ENCODE peak calls at places on chromosomes 13 and 19, in nine cellular contexts. D is AG04449; Q is osteocyte; B is CD8-positive, alpha-beta T cell; C is pancreas; N is foreskin keratinocyte; V is cardiac fibroblast; O is colonic mucosa; X is RWPE1. M is an unnamed sample.

GRCh38 chr19:610071-610800 is 20.6 kb downstream of the HCN2 start:
- DNase-seq in D (no peak), Q (no peak), B (no peak), C (no peak), N (no peak), V (no peak), O (no peak), X (no peak), M (no peak)

GRCh38 chr19:30606114-30607050 is 234.2 kb downstream of the ZNF536 start:
- DNase-seq in D (no peak), Q (peak; percentile 65), B (no peak), C (no peak), N (no peak), V (no peak), O (no peak), X (no peak), M (no peak)

GRCh38 chr19:58572026-58572817 is 913 bp downstream of the MZF1 start:
- DNase-seq in D (no peak), Q (no peak), B (no peak), C (no peak), N (no peak), V (no peak), O (no peak), X (no peak), M (no peak)

GRCh38 chr19:2775556-2776430 is 7.3 kb downstream of the SGTA start:
- DNase-seq in D (no peak), Q (no peak), B (peak; percentile 33), C (no peak), N (no peak), V (peak; percentile 39), O (peak; percentile 45), X (no peak), M (no peak)

GRCh38 chr19:35085947-35086346 is 29.7 kb upstream of the FXYD3 start:
- DNase-seq in D (no peak), Q (no peak), B (no peak), C (no peak), N (no peak), V (no peak), O (no peak), X (no peak), M (no peak)

GRCh38 chr19:46404039-46404883 is 9.1 kb downstream of the CCDC8 start:
- DNase-seq in D (no peak), Q (no peak), B (no peak), C (peak; percentile 85), N (peak; percentile 35), V (peak; percentile 61), O (peak; percentile 82), X (no peak), M (no peak)

GRCh38 chr13:41580345-41580744 is 123.0 kb downstream of the RGCC start:
- DNase-seq in D (no peak), Q (no peak), B (no peak), C (no peak), N (no peak), V (no peak), O (no peak), X (no peak), M (no peak)

GRCh38 chr19:42301646-42302204 is at the start of gene PRR19:
- DNase-seq in D (no peak), Q (no peak), B (no peak), C (no peak), N (peak; percentile 18), V (no peak), O (peak; percentile 61), X (no peak), M (no peak)

GRCh38 chr13:44818016-44818415 is 171.3 kb downstream of the NUFIP1 start:
- DNase-seq in D (no peak), Q (no peak), B (no peak), C (no peak), N (no peak), V (no peak), O (no peak), X (no peak), M (no peak)

GRCh38 chr19:35031072-35031881 is 1.0 kb downstream of the SCN1B start:
- DNase-seq in D (no peak), Q (no peak), B (no peak), C (no peak), N (no peak), V (peak; percentile 30), O (no peak), X (no peak), M (no peak)

GRCh38 chr13:30752201-30752797 is 17.0 kb downstream of the ALOX5AP start:
- DNase-seq in D (no peak), Q (no peak), B (no peak), C (no peak), N (no peak), V (peak; percentile 58), O (no peak), X (no peak), M (no peak)

GRCh38 chr13:42968906-42969305 is 23.1 kb downstream of the EPSTI1 start:
- DNase-seq in D (no peak), Q (no peak), B (no peak), C (peak; percentile 39), N (peak; percentile 66), V (no peak), O (peak; percentile 87), X (no peak), M (no peak)

GRCh38 chr19:7841751-7842660 is 12.0 kb downstream of the EVI5L start:
- DNase-seq in D (no peak), Q (no peak), B (no peak), C (no peak), N (no peak), V (no peak), O (no peak), X (no peak), M (no peak)

DNA sequence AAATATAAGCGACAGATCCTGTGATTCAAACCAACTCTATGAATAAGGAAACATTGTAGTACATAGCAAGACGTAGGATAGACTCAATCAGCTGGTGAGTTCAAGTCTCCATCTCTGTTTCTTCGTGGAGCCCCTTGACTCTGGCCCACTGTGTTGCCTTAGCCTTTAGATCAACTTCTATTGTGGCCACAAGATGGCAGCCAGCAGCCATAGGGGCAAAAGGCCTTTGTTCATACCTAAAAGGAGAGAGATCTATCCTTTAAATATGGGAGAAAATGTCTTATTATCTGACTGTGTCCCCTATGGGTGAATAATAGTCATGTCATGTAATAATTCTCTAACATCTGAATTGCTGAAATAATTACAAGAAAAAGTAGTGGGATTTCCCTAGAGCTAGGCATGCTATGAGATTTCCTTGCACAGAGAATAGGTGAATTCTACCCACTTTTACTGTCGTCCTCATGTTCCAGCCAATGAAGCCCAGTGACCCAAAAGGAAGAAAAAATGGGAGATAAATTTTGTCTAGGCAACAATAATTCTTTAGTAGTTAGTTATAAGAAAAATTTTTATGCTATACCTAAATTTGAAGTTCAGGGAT is 129.4 kb downstream of the PCDH20 start:
- DNase-seq in D (no peak), Q (no peak), B (no peak), C (no peak), N (peak; percentile 24), V (no peak), O (no peak), X (no peak), M (peak; percentile 45)
- TF ChIP-seq CTCF in D (no peak), Q (peak; percentile 12), B (no peak), C (no peak), N (peak; percentile 41), V (no peak), O (no peak), X (no peak), M (no peak)

DNA sequence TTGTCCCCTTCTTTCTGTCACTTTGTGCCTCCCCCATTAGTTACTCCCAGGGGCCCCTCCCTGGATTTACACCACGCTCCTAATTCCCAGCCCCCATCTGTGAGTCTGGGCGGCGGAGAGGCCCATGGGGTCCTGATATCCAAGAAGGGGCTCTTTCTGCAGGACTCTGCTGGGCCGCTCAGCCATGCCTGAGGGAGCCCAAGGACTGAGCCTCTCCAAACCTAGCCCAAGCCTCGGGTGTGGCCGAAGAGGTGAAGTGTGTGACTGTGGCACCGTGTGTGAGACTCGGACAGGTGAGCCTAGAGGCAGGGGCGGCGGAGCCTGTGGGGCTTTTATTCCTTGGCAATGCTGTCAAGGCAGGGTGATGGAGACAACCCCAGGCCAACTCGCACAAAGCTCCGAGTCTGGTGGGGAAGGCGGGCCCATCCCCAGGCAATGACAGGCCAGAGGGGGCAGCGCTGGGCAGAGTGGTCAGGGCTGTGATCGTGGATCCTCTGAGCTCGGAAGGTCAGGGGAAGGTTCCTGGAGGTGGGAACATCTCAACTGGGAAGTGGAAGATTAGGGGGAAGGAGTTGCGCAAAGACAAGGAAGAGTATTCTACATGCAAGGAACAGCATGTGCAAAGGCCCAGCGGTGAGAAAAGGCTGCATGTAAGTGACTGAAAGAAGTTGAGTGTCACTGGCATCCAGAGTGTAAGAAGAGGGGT is 1.6 kb downstream of the PLEKHG2 start:
- DNase-seq in D (no peak), Q (no peak), B (no peak), C (no peak), N (no peak), V (peak; percentile 43), O (peak; percentile 43), X (no peak), M (no peak)
- TF ChIP-seq CTCF in D (peak; percentile 37), Q (no peak), B (no peak), C (no peak), N (peak; percentile 36), V (peak; percentile 34), O (no peak), X (no peak), M (no peak)

DNA sequence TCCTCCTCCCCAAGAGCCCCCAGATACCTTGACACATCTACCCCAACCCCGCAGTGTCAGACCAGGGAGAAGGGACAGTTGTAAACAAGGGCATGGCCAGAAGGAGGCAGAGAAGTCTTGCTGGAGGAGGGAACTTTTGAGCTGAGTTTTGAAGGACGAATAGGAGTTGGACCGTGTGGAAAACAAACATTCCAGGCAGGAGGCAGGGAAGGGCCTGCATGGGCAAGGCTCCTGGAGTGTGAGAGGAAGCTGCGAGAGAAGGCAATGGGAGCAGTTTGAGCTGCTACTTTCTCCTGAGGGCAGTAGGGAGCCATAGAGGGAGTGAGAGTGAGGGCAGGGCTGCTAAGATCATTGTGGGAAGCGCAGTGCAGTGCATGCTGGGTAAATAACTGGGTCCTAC is 23.3 kb downstream of the IL12RB1 start:
- DNase-seq in D (no peak), Q (no peak), B (no peak), C (no peak), N (peak; percentile 38), V (no peak), O (no peak), X (no peak), M (peak; percentile 27)
- TF ChIP-seq CTCF in D (no peak), Q (peak; percentile 45), B (no peak), C (no peak), N (no peak), V (no peak), O (no peak), X (no peak), M (no peak)

GRCh38 chr13:24923305-24923640 is 159.3 kb downstream of the RNF17 start:
- DNase-seq in D (peak; percentile 34), Q (no peak), B (no peak), C (no peak), N (no peak), V (peak; percentile 88), O (no peak), X (peak; percentile 5), M (peak; percentile 65)

GRCh38 chr13:24925318-24926231 is 161.6 kb downstream of the RNF17 start:
- DNase-seq in D (no peak), Q (no peak), B (no peak), C (no peak), N (no peak), V (no peak), O (no peak), X (no peak), M (no peak)

GRCh38 chr13:24921881-24922280 is 157.9 kb downstream of the RNF17 start:
- DNase-seq in D (no peak), Q (no peak), B (no peak), C (no peak), N (peak; percentile 2), V (no peak), O (no peak), X (peak; percentile 3), M (no peak)

GRCh38 chr13:24921003-24921402 is 157.0 kb downstream of the RNF17 start:
- DNase-seq in D (no peak), Q (no peak), B (no peak), C (no peak), N (no peak), V (no peak), O (no peak), X (no peak), M (no peak)

GRCh38 chr13:24922390-24923304 is 158.7 kb downstream of the RNF17 start:
- DNase-seq in D (peak; percentile 77), Q (peak; percentile 99), B (peak; percentile 85), C (peak; percentile 97), N (peak; percentile 94), V (peak; percentile 98), O (peak; percentile 98), X (peak; percentile 92), M (peak; percentile 97)
- TF ChIP-seq CTCF in D (peak; percentile 24), Q (no peak), B (no peak), C (no peak), N (peak; percentile 40), V (no peak), O (no peak), X (no peak), M (no peak)